ENCODE peak calls at places on chromosomes 6 and 20, in eight cellular contexts. U, K, H, G, E, I, P and L are unnamed samples.

GRCh38 chr6:115358616-115359015 is 702.1 kb downstream of the FRK start:
- DNase-seq in U (no peak), K (no peak), H (no peak), G (no peak), E (no peak), I (no peak), P (no peak), L (no peak)

GRCh38 chr20:48467622-48468021 is 360.2 kb downstream of the PREX1 start:
- DNase-seq in U (no peak), K (no peak), H (no peak), G (no peak), E (no peak), I (peak), P (no peak), L (no peak)

GRCh38 chr20:8749986-8750385 is 318.9 kb upstream of the PLCB4 start:
- DNase-seq in U (no peak), K (no peak), H (no peak), G (no peak), E (no peak), I (peak), P (no peak), L (no peak)

GRCh38 chr20:24796236-24796635 is 152.8 kb upstream of the CST7 start:
- DNase-seq in U (no peak), K (no peak), H (no peak), G (no peak), E (no peak), I (no peak), P (no peak), L (no peak)

GRCh38 chr6:154229796-154230195 is 126.8 kb downstream of the IPCEF1 start:
- DNase-seq in U (no peak), K (no peak), H (no peak), G (no peak), E (no peak), I (no peak), P (peak), L (no peak)

GRCh38 chr6:56749632-56750151 is 107.0 kb upstream of the DST start:
- DNase-seq in U (no peak), K (no peak), H (no peak), G (no peak), E (no peak), I (peak), P (no peak), L (no peak)

GRCh38 chr6:169905041-169905807 is 153.8 kb downstream of the ERMARD start:
- DNase-seq in U (no peak), K (peak), H (no peak), G (peak), E (no peak), I (peak), P (no peak), L (no peak)

GRCh38 chr6:136607932-136608772 is 57.9 kb upstream of the MAP7 start:
- DNase-seq in U (peak), K (no peak), H (peak), G (peak), E (peak), I (peak), P (peak), L (peak)

GRCh38 chr6:111478749-111479148 is 4.3 kb downstream of the REV3L start:
- DNase-seq in U (no peak), K (peak), H (no peak), G (no peak), E (no peak), I (peak), P (no peak), L (no peak)

GRCh38 chr20:33392016-33392415 is 9.3 kb downstream of the CDK5RAP1 start:
- DNase-seq in U (no peak), K (no peak), H (no peak), G (no peak), E (no peak), I (peak), P (no peak), L (no peak)